ENCODE peak calls at places on chromosomes 11 and 22, in six cellular contexts. E is NCI-H2171 treated with DMSO at 0.1 percent for 48 hours, L is substantia nigra, Q is LHCN-M2, Z is HS-5, D is NCI-H460. Y is an unnamed sample.

GRCh38 chr22:45101828-45102227 is 61.9 kb upstream of the NUP50 start:
- DNase-seq in D (no peak), Z (peak), L (peak), E (peak), Q (peak), Y (peak)

GRCh38 chr11:84260862-84261261 is 974.7 kb upstream of the CCDC90B start:
- DNase-seq in Z (no peak), L (no peak), E (no peak), D (no peak), Q (no peak), Y (no peak)

GRCh38 chr11:1541474-1542204 is 30.4 kb downstream of the DUSP8 start:
- DNase-seq in E (no peak), Z (no peak), D (no peak), L (peak), Q (no peak), Y (no peak)

GRCh38 chr11:1335811-1336761 is 26.7 kb upstream of the TOLLIP start:
- DNase-seq in Q (peak), D (peak), L (peak), Z (peak), E (peak), Y (peak)

GRCh38 chr11:77967753-77968152 is 26.7 kb downstream of the INTS4 start:
- DNase-seq in L (no peak), D (no peak), Q (no peak), Z (no peak), E (no peak), Y (no peak)

GRCh38 chr22:22674473-22674872 is 30.1 kb downstream of the GGTLC2 start:
- DNase-seq in L (no peak), D (no peak), E (no peak), Z (no peak), Q (no peak), Y (no peak)

GRCh38 chr22:19291218-19291579 is 320 bp downstream of the CLTCL1 start:
- DNase-seq in Z (no peak), Q (peak), E (no peak), D (peak), L (peak), Y (peak)

GRCh38 chr11:63813035-63813562 is at the start of gene SPINDOC:
- DNase-seq in Q (peak), Z (peak), D (peak), L (peak), E (peak), Y (peak)

GRCh38 chr11:8360086-8360828 is 96.6 kb upstream of the LMO1 start:
- DNase-seq in Q (peak), L (no peak), D (no peak), E (no peak), Z (no peak), Y (no peak)

GRCh38 chr11:5178046-5178837 is 22.2 kb downstream of the OR51V1 start:
- DNase-seq in D (no peak), L (no peak), Q (peak), Z (no peak), E (no peak), Y (no peak)

GRCh38 chr11:72102162-72102561 is 935 bp downstream of the LAMTOR1 start:
- DNase-seq in E (no peak), Q (no peak), L (no peak), D (no peak), Z (no peak), Y (no peak)

GRCh38 chr11:12159351-12160099 is 49.1 kb downstream of the MICAL2 start:
- DNase-seq in Q (peak), L (peak), D (no peak), E (no peak), Z (peak), Y (peak)

GRCh38 chr11:36069576-36070214 is 125.8 kb downstream of the LDLRAD3 start:
- DNase-seq in Q (no peak), D (no peak), E (peak), Z (no peak), L (no peak), Y (peak)

GRCh38 chr22:44448271-44448780 is 49.7 kb downstream of the RTL6 start:
- DNase-seq in E (peak), D (no peak), Z (peak), Q (peak), L (peak), Y (peak)

GRCh38 chr11:14314127-14314526 is 44.9 kb downstream of the RRAS2 start:
- DNase-seq in Z (no peak), E (no peak), D (no peak), L (no peak), Q (no peak), Y (no peak)

GRCh38 chr11:115377882-115378296 is 126.3 kb downstream of the CADM1 start:
- DNase-seq in D (no peak), Z (no peak), E (no peak), Q (no peak), L (no peak), Y (no peak)

GRCh38 chr22:46663001-46663400 is 42.8 kb downstream of the GRAMD4 start:
- DNase-seq in E (no peak), D (no peak), Z (no peak), Q (no peak), L (no peak), Y (no peak)

GRCh38 chr11:44946268-44946667 is 4.4 kb downstream of the TP53I11 start:
- DNase-seq in L (no peak), D (no peak), E (no peak), Q (no peak), Z (no peak), Y (peak)

GRCh38 chr11:22702022-22702421 is 35.6 kb downstream of the GAS2 start:
- DNase-seq in D (no peak), L (no peak), E (no peak), Z (no peak), Q (no peak), Y (no peak)

GRCh38 chr11:3178349-3178748 is 13.2 kb upstream of the OSBPL5 start:
- DNase-seq in L (no peak), E (no peak), Q (no peak), D (no peak), Z (no peak), Y (no peak)

GRCh38 chr11:68546555-68546954 is 86.0 kb downstream of the PPP6R3 start:
- DNase-seq in Z (no peak), E (no peak), L (no peak), Q (peak), D (no peak), Y (no peak)